ENCODE peak calls at places on chromosomes 16 and 17, in four cellular contexts. U is hepatocyte, O is tibial artery, N is tibial nerve. W is an unnamed sample.
A peak's percentile ranks its signal among the peaks of the same experiment; 100 is the strongest.

GRCh38 chr17:64063088-64063487 is 42.7 kb upstream of the ICAM2 start:
- DNase-seq in U (no peak), O (no peak), N (no peak), W (no peak)

GRCh38 chr17:83096401-83097220 is 17.2 kb downstream of the METRNL start:
- DNase-seq in U (no peak), O (no peak), N (no peak), W (no peak)

GRCh38 chr17:64920419-64921172 is 1.3 kb upstream of the LRRC37A3 start:
- DNase-seq in U (peak; percentile 28), O (no peak), N (no peak), W (no peak)

GRCh38 chr16:84511821-84512220 is 7.4 kb upstream of the MEAK7 start:
- DNase-seq in U (no peak), O (peak; percentile 64), N (no peak), W (no peak)

GRCh38 chr17:12794919-12795517 is 5.7 kb downstream of the ARHGAP44 start:
- DNase-seq in U (no peak), O (no peak), N (no peak), W (no peak)

GRCh38 chr16:55526448-55526847 is 17.6 kb downstream of the LPCAT2 start:
- DNase-seq in U (no peak), O (no peak), N (no peak), W (no peak)

GRCh38 chr17:81457917-81458555 is 54.6 kb downstream of the ACTG1 start:
- DNase-seq in U (no peak), O (no peak), N (no peak), W (no peak)

GRCh38 chr16:30748634-30749445 is 615 bp downstream of the PHKG2 start:
- DNase-seq in U (peak; percentile 69), O (no peak), N (no peak), W (no peak)

GRCh38 chr16:74607967-74608356 is 1.0 kb upstream of the GLG1 start:
- DNase-seq in U (no peak), O (peak; percentile 60), N (no peak), W (no peak)

GRCh38 chr16:396605-397004 is 394 bp upstream of the NME4 start:
- DNase-seq in U (peak; percentile 80), O (peak; percentile 84), N (no peak), W (no peak)

GRCh38 chr16:54403580-54403979 is 117.0 kb upstream of the IRX3 start:
- DNase-seq in U (no peak), O (no peak), N (no peak), W (no peak)

GRCh38 chr16:5298202-5298601 is 200.6 kb upstream of the EEF2KMT start:
- DNase-seq in U (no peak), O (no peak), N (no peak), W (no peak)

GRCh38 chr17:4152471-4152870 is 9.5 kb downstream of the CYB5D2 start:
- DNase-seq in U (no peak), O (no peak), N (no peak), W (no peak)

GRCh38 chr17:82670661-82671060 is 22.4 kb upstream of the WDR45B start:
- DNase-seq in U (no peak), O (no peak), N (no peak), W (no peak)

GRCh38 chr16:13324861-13325260 is 423.5 kb downstream of the SHISA9 start:
- DNase-seq in U (no peak), O (no peak), N (no peak), W (no peak)

GRCh38 chr16:58037365-58038057 is 12.0 kb downstream of the MMP15 start:
- DNase-seq in U (no peak), O (no peak), N (no peak), W (no peak)

GRCh38 chr17:51580869-51581268 is 320.5 kb downstream of the UTP18 start:
- DNase-seq in U (no peak), O (no peak), N (no peak), W (no peak)

GRCh38 chr16:24634919-24635318 is 94.5 kb upstream of the TNRC6A start:
- DNase-seq in U (no peak), O (no peak), N (no peak), W (no peak)

GRCh38 chr17:65559802-65560627 is 1.4 kb downstream of the AXIN2 start:
- DNase-seq in U (peak; percentile 80), O (no peak), N (no peak), W (no peak)

GRCh38 chr17:79942011-79942405 is 93.7 kb downstream of the TBC1D16 start:
- DNase-seq in U (no peak), O (no peak), N (no peak), W (no peak)

GRCh38 chr17:2214887-2215615 is 88.5 kb downstream of the SMG6 start:
- DNase-seq in U (no peak), O (no peak), N (no peak), W (no peak)

GRCh38 chr16:19766988-19767387 is 48.9 kb downstream of the IQCK start:
- DNase-seq in U (no peak), O (no peak), N (no peak), W (no peak)

GRCh38 chr16:1773703-1774455 is 945 bp upstream of the MRPS34 start:
- DNase-seq in U (no peak), O (no peak), N (no peak), W (no peak)

GRCh38 chr16:89422905-89423630 is 67.3 kb downstream of the ANKRD11 start:
- DNase-seq in U (peak; percentile 28), O (no peak), N (no peak), W (peak; percentile 40)

GRCh38 chr16:87654826-87655225 is 52.5 kb downstream of the JPH3 start:
- DNase-seq in U (no peak), O (no peak), N (no peak), W (no peak)

GRCh38 chr17:80068301-80069160 is 32.1 kb downstream of the CCDC40 start:
- DNase-seq in U (peak; percentile 46), O (no peak), N (peak; percentile 51), W (no peak)

GRCh38 chr17:7548585-7549400 is at the start of gene TNFSF12:
- DNase-seq in U (peak; percentile 77), O (peak; percentile 84), N (peak; percentile 61), W (peak; percentile 33)

GRCh38 chr17:61410100-61410551 is 10.5 kb downstream of the TBX2 start:
- DNase-seq in U (no peak), O (peak; percentile 78), N (no peak), W (no peak)

GRCh38 chr17:61411944-61412859 is 12.6 kb downstream of the TBX2 start:
- DNase-seq in U (peak; percentile 93), O (peak; percentile 92), N (peak; percentile 64), W (peak; percentile 65)

GRCh38 chr17:61411114-61411943 is 11.7 kb downstream of the TBX2 start:
- DNase-seq in U (peak; percentile 79), O (peak; percentile 87), N (no peak), W (no peak)

GRCh38 chr17:61409301-61410099 is 9.9 kb downstream of the TBX2 start:
- DNase-seq in U (peak; percentile 91), O (peak; percentile 80), N (no peak), W (no peak)

DNA sequence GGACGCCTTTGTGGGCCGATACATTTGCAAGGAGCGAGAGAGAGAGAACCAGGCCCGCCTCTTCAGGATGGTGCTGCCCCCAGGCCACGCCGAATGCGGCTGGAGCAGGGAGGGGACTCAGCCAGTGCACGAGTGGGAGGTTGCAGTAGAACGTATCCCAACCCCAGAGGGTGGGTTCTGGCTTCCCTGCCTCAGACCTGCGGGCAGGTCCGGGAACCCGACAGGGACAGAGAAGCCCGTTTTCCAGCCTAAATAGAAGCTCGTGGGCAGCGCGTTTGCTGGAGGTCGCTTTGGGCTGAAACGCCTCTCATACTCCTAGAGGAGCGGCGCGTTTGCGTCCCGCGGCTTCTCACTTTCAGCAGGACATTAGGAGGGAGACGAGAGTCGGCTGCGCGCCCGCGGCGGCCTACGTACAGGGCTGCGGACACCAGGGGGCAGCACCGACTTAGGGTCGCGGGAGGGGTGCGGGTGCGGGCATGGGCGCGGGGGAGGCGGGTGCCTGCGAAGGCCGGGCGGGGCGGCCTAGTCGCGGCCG is 11.0 kb downstream of the TBX2 start:
- DNase-seq in U (peak; percentile 93), O (peak; percentile 92), N (peak; percentile 70), W (peak; percentile 54)
- H3K27ac ChIP-seq in U (peak overlapping the region; percentile 99), O (peak overlapping the region; percentile 98), N (peak overlapping the region; percentile 89), W (no peak overlapping the region)

GRCh38 chr17:608911-609882 is 105.4 kb downstream of the VPS53 start:
- DNase-seq in U (no peak), O (no peak), N (no peak), W (no peak)
- H3K27ac ChIP-seq in U (peak overlapping the region; percentile 78), O (no peak overlapping the region), N (no peak overlapping the region), W (no peak overlapping the region)

GRCh38 chr17:75845933-75846700 is 1.9 kb upstream of the UNC13D start:
- DNase-seq in U (no peak), O (no peak), N (no peak), W (no peak)
- H3K27ac ChIP-seq in U (peak overlapping the region; percentile 90), O (peak overlapping the region; percentile 86), N (peak overlapping the region; percentile 81), W (no peak overlapping the region)

GRCh38 chr16:82638095-82638798 is 11.5 kb downstream of the CDH13 start:
- DNase-seq in U (no peak), O (no peak), N (no peak), W (no peak)

GRCh38 chr16:82634955-82635610 is 8.3 kb downstream of the CDH13 start:
- DNase-seq in U (no peak), O (no peak), N (no peak), W (no peak)

GRCh38 chr16:82639263-82639662 is 12.5 kb downstream of the CDH13 start:
- DNase-seq in U (no peak), O (no peak), N (no peak), W (no peak)

GRCh38 chr16:82636485-82636884 is 9.7 kb downstream of the CDH13 start:
- DNase-seq in U (no peak), O (no peak), N (no peak), W (no peak)

GRCh38 chr16:82636958-82637357 is 10.2 kb downstream of the CDH13 start:
- DNase-seq in U (no peak), O (no peak), N (no peak), W (no peak)
- H3K27ac ChIP-seq in U (no peak overlapping the region), O (no peak overlapping the region), N (no peak overlapping the region), W (no peak overlapping the region)

GRCh38 chr16:66502020-66502913 is 47.7 kb downstream of the TK2 start:
- DNase-seq in U (peak; percentile 51), O (peak; percentile 96), N (peak; percentile 94), W (no peak)
- H3K27ac ChIP-seq in U (peak overlapping the region; percentile 38), O (peak overlapping the region; percentile 68), N (no peak overlapping the region), W (no peak overlapping the region)

GRCh38 chr16:17382514-17382913 is 88.2 kb downstream of the XYLT1 start:
- DNase-seq in U (no peak), O (no peak), N (no peak), W (no peak)

GRCh38 chr16:17386229-17386628 is 84.5 kb downstream of the XYLT1 start:
- DNase-seq in U (no peak), O (no peak), N (no peak), W (no peak)

GRCh38 chr16:17382949-17383348 is 87.8 kb downstream of the XYLT1 start:
- DNase-seq in U (no peak), O (no peak), N (no peak), W (no peak)

GRCh38 chr16:17381784-17382183 is 89.0 kb downstream of the XYLT1 start:
- DNase-seq in U (no peak), O (no peak), N (no peak), W (no peak)

GRCh38 chr16:17384473-17384872 is 86.3 kb downstream of the XYLT1 start:
- DNase-seq in U (no peak), O (no peak), N (no peak), W (no peak)
- H3K27ac ChIP-seq in U (no peak overlapping the region), O (no peak overlapping the region), N (no peak overlapping the region), W (no peak overlapping the region)

GRCh38 chr16:81278526-81278925 is 36.2 kb upstream of the GAN start:
- DNase-seq in U (no peak), O (no peak), N (no peak), W (no peak)
- H3K27ac ChIP-seq in U (peak overlapping the region; percentile 96), O (no peak overlapping the region), N (no peak overlapping the region), W (no peak overlapping the region)

W was measured in effector memory CD4-positive, alpha-beta T cell.